ENCODE peak calls at places on chromosomes 12 and 14, in eight cellular contexts. E, P, Q, C, R, U, Y and K are unnamed samples. For H3K27me3, the result is how much of the 10 kb centered on the place peaks cover.

GRCh38 chr14:54399560-54399959 is 2.8 kb downstream of the CDKN3 start:
- DNase-seq in R (no peak), E (no peak), U (no peak), P (no peak), Q (no peak), Y (no peak), C (no peak), K (no peak)

GRCh38 chr12:48013287-48013686 is 9.0 kb upstream of the COL2A1 start:
- DNase-seq in Q (no peak), C (no peak), R (no peak), Y (no peak), E (no peak), P (no peak), U (no peak), K (no peak)

GRCh38 chr14:104130974-104131651 is 7.3 kb upstream of the KIF26A start:
- DNase-seq in E (no peak), Q (no peak), P (peak), C (peak), U (peak), Y (no peak), R (no peak), K (peak)

GRCh38 chr12:117151195-117152031 is 38.9 kb downstream of the FBXO21 start:
- DNase-seq in U (peak), R (no peak), P (peak), E (peak), Q (peak), Y (no peak), C (no peak), K (peak)

GRCh38 chr12:14264316-14264715 is 101.2 kb upstream of the ATF7IP start:
- DNase-seq in Y (no peak), Q (no peak), E (peak), U (no peak), C (no peak), R (no peak), P (no peak), K (peak)

GRCh38 chr14:68285421-68286179 is 466.0 kb downstream of the RAD51B start:
- DNase-seq in C (peak), P (no peak), Q (no peak), Y (no peak), E (no peak), R (peak), U (no peak), K (no peak)

GRCh38 chr12:20497707-20498106 is 129.4 kb downstream of the PDE3A start:
- DNase-seq in E (no peak), Y (no peak), U (no peak), Q (no peak), R (no peak), P (no peak), C (no peak), K (no peak)

GRCh38 chr14:63438065-63438757 is 105.0 kb downstream of the PPP2R5E start:
- DNase-seq in Y (no peak), E (peak), P (peak), C (no peak), R (no peak), U (peak), Q (peak), K (no peak)

GRCh38 chr12:25377475-25378179 is 126.9 kb upstream of the KRAS start:
- DNase-seq in Y (no peak), Q (no peak), E (peak), P (peak), C (no peak), U (no peak), R (no peak), K (no peak)

GRCh38 chr14:103854822-103855733 is 7.7 kb upstream of the PPP1R13B start:
- DNase-seq in C (peak), Y (no peak), U (peak), R (no peak), Q (no peak), E (no peak), P (peak), K (peak)

GRCh38 chr14:90276627-90277367 is 20.4 kb downstream of the PSMC1 start:
- DNase-seq in C (no peak), R (no peak), Q (no peak), P (no peak), U (no peak), E (peak), Y (no peak), K (no peak)

GRCh38 chr14:24327303-24327702 is 7.6 kb downstream of the ADCY4 start:
- DNase-seq in P (no peak), U (no peak), R (no peak), Q (no peak), Y (no peak), E (no peak), C (no peak), K (no peak)

GRCh38 chr14:92397839-92398564 is 75.0 kb downstream of the SLC24A4 start:
- DNase-seq in R (no peak), Q (no peak), Y (no peak), U (no peak), P (no peak), E (no peak), C (no peak), K (no peak)

GRCh38 chr14:22900088-22900799 is 17.2 kb downstream of the REM2 start:
- DNase-seq in P (peak), Y (no peak), Q (no peak), R (no peak), U (no peak), E (peak), C (no peak), K (peak)

GRCh38 chr12:95197636-95198035 is 19.6 kb downstream of the FGD6 start:
- DNase-seq in E (no peak), Y (no peak), R (no peak), Q (no peak), U (no peak), C (no peak), P (no peak), K (no peak)

GRCh38 chr14:64572721-64573508 is 23.2 kb downstream of the PPP1R36 start:
- DNase-seq in R (no peak), E (no peak), P (no peak), Y (no peak), Q (no peak), C (no peak), U (no peak), K (no peak)

GRCh38 chr12:40331886-40332285 is 107.1 kb downstream of the LRRK2 start:
- DNase-seq in Y (no peak), R (no peak), E (no peak), U (no peak), Q (no peak), P (no peak), C (no peak), K (no peak)

GRCh38 chr14:64645220-64645891 is 58.9 kb upstream of the PLEKHG3 start:
- DNase-seq in C (no peak), P (peak), E (peak), U (no peak), Y (no peak), R (no peak), Q (no peak), K (peak)

GRCh38 chr14:39426605-39427004 is 5.6 kb downstream of the FBXO33 start:
- DNase-seq in R (no peak), U (no peak), E (peak), P (peak), C (no peak), Y (no peak), Q (no peak), K (peak)

GRCh38 chr14:104134061-104134965 is 4.1 kb upstream of the KIF26A start:
- DNase-seq in E (no peak), U (peak), Q (no peak), C (peak), R (no peak), Y (no peak), P (no peak), K (no peak)

GRCh38 chr12:29148065-29148957 is 767 bp upstream of the FAR2 start:
- DNase-seq in R (no peak), U (peak), E (peak), Y (no peak), Q (peak), C (peak), P (peak), K (no peak)

GRCh38 chr14:26319139-26319864 is 278.5 kb downstream of the NOVA1 start:
- DNase-seq in U (no peak), Q (no peak), R (no peak), P (no peak), C (no peak), Y (no peak), E (no peak), K (no peak)

GRCh38 chr14:69712637-69713088 is 54.3 kb upstream of the SRSF5 start:
- DNase-seq in Q (peak), C (peak), P (no peak), R (no peak), Y (no peak), E (no peak), U (peak), K (no peak)

GRCh38 chr14:32669416-32669815 is 269.3 kb upstream of the NPAS3 start:
- DNase-seq in R (no peak), Y (no peak), U (no peak), P (no peak), E (no peak), C (no peak), Q (no peak), K (no peak)

GRCh38 chr14:77242752-77243151 is 28.3 kb downstream of the NGB start:
- DNase-seq in Q (no peak), P (no peak), U (no peak), C (no peak), E (no peak), Y (no peak), R (no peak), K (no peak)

GRCh38 chr12:12877145-12877544 is 14.2 kb upstream of the GPRC5A start:
- DNase-seq in Q (no peak), P (no peak), R (no peak), U (no peak), C (no peak), Y (no peak), E (no peak), K (no peak)

DNA sequence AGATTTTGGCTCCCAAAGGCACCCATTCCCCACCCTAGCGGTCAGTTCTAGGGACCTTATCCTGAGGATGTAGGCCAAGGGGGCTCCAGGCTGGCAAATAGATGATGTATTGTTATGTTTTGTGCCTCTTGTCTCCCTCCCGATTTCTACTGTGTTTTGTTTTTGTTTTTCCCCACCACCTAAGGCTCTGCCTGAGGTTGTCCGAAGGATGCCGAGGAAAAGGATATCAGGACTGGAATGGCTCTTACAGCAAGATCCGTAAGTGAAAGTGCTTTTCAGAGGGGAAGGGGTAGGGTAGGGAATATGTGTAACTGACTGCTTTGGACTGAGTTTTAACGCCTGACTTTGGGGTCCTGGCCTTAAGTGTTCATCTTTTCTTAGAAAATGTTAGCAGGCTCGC is 6.6 kb downstream of the FOXG1 start:
- DNase-seq in R (no peak), P (no peak), C (no peak), E (no peak), U (no peak), Y (no peak), Q (no peak), K (no peak)
- H3K27me3 ChIP-seq in R (under half), P (half or more), C (half or more), E (under half), U (half or more), Y (under half), Q (half or more), K (under half)

DNA sequence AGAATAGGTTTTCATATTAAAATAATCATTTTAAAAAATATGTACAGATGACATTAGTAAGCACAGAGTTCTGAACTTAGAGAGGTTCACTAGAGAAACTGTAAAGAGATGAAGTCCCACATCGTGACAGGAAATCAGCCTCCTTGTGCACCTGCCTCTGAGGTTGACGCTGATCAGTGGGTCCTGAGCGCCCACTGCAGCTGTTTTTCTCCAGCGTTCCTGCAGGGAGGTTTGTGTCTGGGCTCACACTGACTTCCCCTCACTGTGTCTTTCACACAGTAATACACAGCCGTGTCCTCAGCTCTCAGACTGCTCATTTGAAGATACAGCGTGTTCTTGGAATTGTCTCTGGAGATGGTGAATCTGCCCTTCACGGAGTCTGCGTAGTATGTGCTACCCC is 561.5 kb downstream of the TMEM121 start:
- DNase-seq in Q (no peak), E (no peak), R (no peak), P (no peak), U (no peak), Y (no peak), C (no peak), K (no peak)
- H3K27me3 ChIP-seq in Q (under half), E (under half), R (under half), P (under half), U (under half), Y (under half), C (under half), K (under half)

DNA sequence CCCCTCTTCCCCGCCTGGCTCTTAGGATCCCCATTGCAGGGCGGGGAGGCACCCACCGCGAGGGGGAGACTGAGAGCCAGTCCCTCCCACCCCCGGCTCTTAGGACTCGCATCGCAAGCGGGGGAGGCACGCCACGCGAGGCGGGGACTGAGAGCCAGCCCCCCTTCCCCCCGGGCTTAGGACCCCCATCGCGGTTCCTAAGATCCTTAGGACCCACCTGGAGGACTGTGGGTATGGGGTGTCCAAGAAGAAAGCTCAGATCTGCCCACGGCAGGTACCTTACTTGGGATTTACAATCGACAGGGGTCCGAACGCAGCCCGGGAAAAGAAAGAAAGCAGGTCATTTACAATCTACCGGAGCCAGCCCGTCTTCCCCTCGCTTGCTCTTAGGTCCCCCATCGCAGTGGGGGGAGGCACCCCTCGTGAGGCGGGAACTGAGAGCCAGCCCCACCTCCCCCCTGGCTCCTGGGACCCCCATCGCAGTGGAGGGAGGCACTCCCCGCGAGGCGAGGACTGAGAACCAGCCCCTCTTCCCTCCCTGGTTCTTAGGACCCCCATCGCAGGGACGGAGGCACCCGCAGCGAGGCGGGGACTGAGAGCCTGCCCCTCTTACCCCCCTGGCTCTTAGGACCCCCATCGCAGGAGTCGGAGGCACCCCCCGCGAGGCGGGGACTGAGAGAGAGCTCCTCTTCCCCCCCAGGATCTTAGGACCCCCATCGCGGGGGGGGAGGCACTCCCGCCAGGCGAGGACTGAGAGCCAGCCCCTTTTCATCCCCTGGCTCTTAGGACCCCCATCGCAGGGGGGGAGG is 43.7 kb downstream of the DDX11 start:
- DNase-seq in C (peak), Q (no peak), P (peak), U (no peak), R (peak), Y (no peak), E (no peak), K (peak)
- H3K27me3 ChIP-seq in C (under half), Q (under half), P (under half), U (under half), R (under half), Y (under half), E (under half), K (under half)

GRCh38 chr12:130226771-130227170 is 64.5 kb downstream of the FZD10 start:
- DNase-seq in R (no peak), Q (no peak), U (no peak), C (no peak), E (no peak), P (no peak), Y (no peak), K (no peak)
- H3K27me3 ChIP-seq in R (under half), Q (under half), U (under half), C (under half), E (under half), P (under half), Y (under half), K (under half)

GRCh38 chr12:57218030-57218853 is 1.6 kb downstream of the NXPH4 start:
- DNase-seq in P (no peak), Q (no peak), E (no peak), Y (no peak), C (no peak), U (no peak), R (no peak), K (no peak)
- H3K27me3 ChIP-seq in P (half or more), Q (half or more), E (half or more), Y (under half), C (half or more), U (half or more), R (half or more), K (under half)

GRCh38 chr12:6817662-6818157 is 3.9 kb upstream of the GPR162 start:
- DNase-seq in E (no peak), Q (no peak), C (no peak), R (no peak), P (no peak), U (no peak), Y (no peak), K (no peak)
- H3K27me3 ChIP-seq in E (under half), Q (half or more), C (under half), R (under half), P (under half), U (under half), Y (under half), K (under half)

DNA sequence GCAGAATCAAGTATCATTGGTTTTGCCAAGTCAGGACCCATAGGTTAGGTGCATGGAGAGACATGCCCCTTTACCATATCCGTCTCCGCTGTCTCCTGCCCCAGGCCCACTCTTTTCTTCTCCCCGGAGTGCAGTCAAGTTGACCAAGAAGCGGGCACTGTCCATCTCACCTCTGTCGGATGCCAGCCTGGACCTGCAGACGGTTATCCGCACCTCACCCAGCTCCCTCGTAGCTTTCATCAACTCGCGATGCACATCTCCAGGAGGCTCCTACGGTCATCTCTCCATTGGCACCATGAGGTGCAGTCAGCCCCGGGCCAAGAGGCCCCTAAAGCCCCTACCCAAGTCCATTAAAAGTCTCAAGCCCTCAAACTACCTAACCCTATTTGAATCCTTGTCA is 5.0 kb downstream of the GLI1 start:
- DNase-seq in C (peak), Y (no peak), E (no peak), R (no peak), Q (no peak), U (no peak), P (no peak), K (no peak)
- H3K27me3 ChIP-seq in C (under half), Y (under half), E (under half), R (under half), Q (under half), U (under half), P (under half), K (under half)

GRCh38 chr12:52909796-52910195 is 4.9 kb upstream of the KRT8 start:
- DNase-seq in Y (no peak), R (no peak), E (no peak), U (no peak), Q (no peak), C (no peak), P (no peak), K (no peak)

GRCh38 chr12:52913424-52913821 is 8.5 kb upstream of the KRT8 start:
- DNase-seq in Q (no peak), R (no peak), Y (no peak), C (no peak), U (no peak), E (no peak), P (peak), K (peak)

GRCh38 chr12:52909256-52909655 is 4.4 kb upstream of the KRT8 start:
- DNase-seq in R (no peak), P (no peak), Q (no peak), U (no peak), C (no peak), Y (no peak), E (no peak), K (no peak)

GRCh38 chr12:52912711-52913423 is 8.0 kb upstream of the KRT8 start:
- DNase-seq in Q (no peak), E (no peak), P (peak), U (no peak), Y (no peak), C (no peak), R (no peak), K (peak)

DNA sequence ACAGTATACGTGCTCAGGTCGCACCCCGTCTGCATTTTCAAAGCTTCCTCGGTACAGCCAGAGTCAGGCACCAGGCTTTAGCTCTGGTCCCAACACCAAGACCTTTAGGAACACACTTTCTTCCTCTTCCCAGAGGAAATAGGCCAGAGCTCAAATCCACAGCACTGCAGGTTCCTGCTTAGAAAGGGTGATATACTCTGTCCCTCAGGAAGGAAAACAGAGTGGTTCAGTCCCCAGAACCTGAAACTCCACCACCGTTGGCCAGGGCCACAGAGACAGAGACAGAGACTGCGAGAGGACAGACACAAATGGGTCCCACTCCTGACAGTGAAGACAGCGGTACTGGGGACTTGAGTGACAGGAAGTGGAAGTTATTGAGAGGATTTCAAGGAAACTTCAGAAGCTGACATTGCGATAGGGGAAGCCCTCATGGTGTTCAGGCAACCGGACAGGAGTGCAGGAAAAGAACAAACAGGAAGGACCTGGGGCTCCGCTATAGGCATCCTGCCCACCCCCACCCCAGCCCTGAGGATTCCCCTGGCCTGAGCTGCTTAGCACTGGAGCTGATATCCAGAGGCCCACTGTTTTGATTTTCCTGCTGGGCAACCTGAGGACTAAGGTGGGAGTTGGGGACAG is 5.5 kb upstream of the KRT8 start:
- DNase-seq in C (no peak), Y (no peak), U (no peak), R (no peak), E (no peak), P (no peak), Q (no peak), K (no peak)
- H3K27me3 ChIP-seq in C (under half), Y (under half), U (under half), R (under half), E (under half), P (under half), Q (under half), K (under half)

DNA sequence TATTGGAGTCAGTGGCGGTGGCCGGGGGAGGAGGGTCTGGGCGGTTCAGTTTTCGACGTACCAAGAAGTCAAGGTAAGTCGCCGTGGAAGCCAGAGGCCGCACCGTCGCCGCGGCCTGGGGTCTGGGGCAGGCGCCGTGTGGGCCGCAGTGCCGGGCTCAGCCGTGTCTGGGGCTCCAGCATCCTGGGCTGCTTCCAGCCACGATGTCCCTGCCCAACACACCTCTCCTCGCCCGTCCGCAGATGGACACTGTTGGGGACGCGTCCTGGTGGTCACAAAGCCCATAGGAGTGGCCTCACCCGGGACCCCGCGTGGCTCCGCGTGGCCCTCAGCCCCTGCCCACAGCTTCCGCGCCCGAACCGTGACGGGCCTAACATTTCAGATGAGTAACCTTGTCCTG is 59.1 kb downstream of the FBRSL1 start:
- DNase-seq in P (no peak), Q (no peak), R (no peak), U (no peak), C (no peak), E (no peak), Y (no peak), K (no peak)
- H3K27me3 ChIP-seq in P (under half), Q (under half), R (under half), U (under half), C (under half), E (under half), Y (under half), K (under half)